ENCODE peak calls at places on chromosomes 7 and 10, in nine cellular contexts. One of them, this sample, is unnamed.

GRCh38 chr7:668139-668871 is 58.2 kb upstream of the DNAAF5 start:
- DNase-seq in NCI-H460: no peak
- DNase-seq in epithelial cell of esophagus: no peak
- DNase-seq in MG63: peak; percentile 75
- DNase-seq in midbrain: no peak
- DNase-seq in smooth muscle cell of the brain vasculature: peak; percentile 37
- DNase-seq in renal cortical epithelial cell: no peak
- DNase-seq in posterior vena cava: peak; percentile 78
- DNase-seq in Right ventricle myocardium superior: no peak
- DNase-seq in this sample: no peak

GRCh38 chr10:5506751-5507648 is 7.6 kb upstream of the CALML5 start:
- DNase-seq in NCI-H460: no peak
- DNase-seq in epithelial cell of esophagus: no peak
- DNase-seq in MG63: no peak
- DNase-seq in midbrain: no peak
- DNase-seq in smooth muscle cell of the brain vasculature: no peak
- DNase-seq in renal cortical epithelial cell: no peak
- DNase-seq in posterior vena cava: peak; percentile 74
- DNase-seq in Right ventricle myocardium superior: no peak
- DNase-seq in this sample: no peak

GRCh38 chr10:15472431-15473400 is 101.6 kb upstream of the FAM171A1 start:
- DNase-seq in NCI-H460: no peak
- DNase-seq in epithelial cell of esophagus: no peak
- DNase-seq in MG63: peak; percentile 89
- DNase-seq in midbrain: no peak
- DNase-seq in smooth muscle cell of the brain vasculature: peak; percentile 95
- DNase-seq in renal cortical epithelial cell: no peak
- DNase-seq in posterior vena cava: no peak
- DNase-seq in Right ventricle myocardium superior: no peak
- DNase-seq in this sample: no peak

GRCh38 chr7:130091999-130092398 is 21.7 kb downstream of the KLHDC10 start:
- DNase-seq in NCI-H460: no peak
- DNase-seq in epithelial cell of esophagus: no peak
- DNase-seq in MG63: no peak
- DNase-seq in midbrain: no peak
- DNase-seq in smooth muscle cell of the brain vasculature: no peak
- DNase-seq in renal cortical epithelial cell: no peak
- DNase-seq in posterior vena cava: no peak
- DNase-seq in Right ventricle myocardium superior: no peak
- DNase-seq in this sample: no peak

GRCh38 chr10:74081192-74081803 is 69.3 kb downstream of the AP3M1 start:
- DNase-seq in NCI-H460: peak; percentile 61
- DNase-seq in epithelial cell of esophagus: peak; percentile 61
- DNase-seq in MG63: peak; percentile 23
- DNase-seq in midbrain: peak; percentile 44
- DNase-seq in smooth muscle cell of the brain vasculature: peak; percentile 36
- DNase-seq in renal cortical epithelial cell: peak; percentile 54
- DNase-seq in posterior vena cava: no peak
- DNase-seq in Right ventricle myocardium superior: no peak
- DNase-seq in this sample: peak; percentile 16

GRCh38 chr10:124332426-124332825 is 86.3 kb downstream of the OAT start:
- DNase-seq in NCI-H460: no peak
- DNase-seq in epithelial cell of esophagus: no peak
- DNase-seq in MG63: no peak
- DNase-seq in midbrain: no peak
- DNase-seq in smooth muscle cell of the brain vasculature: no peak
- DNase-seq in renal cortical epithelial cell: peak; percentile 11
- DNase-seq in posterior vena cava: no peak
- DNase-seq in Right ventricle myocardium superior: no peak
- DNase-seq in this sample: no peak

GRCh38 chr7:26369519-26370385 is 78.1 kb downstream of the SNX10 start:
- DNase-seq in NCI-H460: peak; percentile 71
- DNase-seq in epithelial cell of esophagus: peak; percentile 52
- DNase-seq in MG63: no peak
- DNase-seq in midbrain: peak; percentile 82
- DNase-seq in smooth muscle cell of the brain vasculature: peak; percentile 17
- DNase-seq in renal cortical epithelial cell: no peak
- DNase-seq in posterior vena cava: no peak
- DNase-seq in Right ventricle myocardium superior: no peak
- DNase-seq in this sample: peak; percentile 15

GRCh38 chr10:22433875-22434274 is 88.6 kb downstream of the SPAG6 start:
- DNase-seq in NCI-H460: peak; percentile 26
- DNase-seq in epithelial cell of esophagus: peak; percentile 75
- DNase-seq in MG63: no peak
- DNase-seq in midbrain: no peak
- DNase-seq in smooth muscle cell of the brain vasculature: no peak
- DNase-seq in renal cortical epithelial cell: peak; percentile 95
- DNase-seq in posterior vena cava: no peak
- DNase-seq in Right ventricle myocardium superior: no peak
- DNase-seq in this sample: no peak

GRCh38 chr10:132248455-132249231 is 59.1 kb downstream of the STK32C start:
- DNase-seq in NCI-H460: peak; percentile 62
- DNase-seq in epithelial cell of esophagus: no peak
- DNase-seq in MG63: peak; percentile 39
- DNase-seq in midbrain: no peak
- DNase-seq in smooth muscle cell of the brain vasculature: no peak
- DNase-seq in renal cortical epithelial cell: no peak
- DNase-seq in posterior vena cava: no peak
- DNase-seq in Right ventricle myocardium superior: no peak
- DNase-seq in this sample: peak; percentile 62

GRCh38 chr10:13223241-13223640 is 10.9 kb downstream of the UCMA start:
- DNase-seq in NCI-H460: no peak
- DNase-seq in epithelial cell of esophagus: peak; percentile 6
- DNase-seq in MG63: no peak
- DNase-seq in midbrain: no peak
- DNase-seq in smooth muscle cell of the brain vasculature: no peak
- DNase-seq in renal cortical epithelial cell: no peak
- DNase-seq in posterior vena cava: no peak
- DNase-seq in Right ventricle myocardium superior: no peak
- DNase-seq in this sample: no peak

GRCh38 chr7:27095897-27096755 is at the start of gene HOXA1:
- DNase-seq in NCI-H460: no peak
- DNase-seq in epithelial cell of esophagus: peak; percentile 94
- DNase-seq in MG63: peak; percentile 86
- DNase-seq in midbrain: peak; percentile 16
- DNase-seq in smooth muscle cell of the brain vasculature: no peak
- DNase-seq in renal cortical epithelial cell: peak; percentile 87
- DNase-seq in posterior vena cava: peak; percentile 96
- DNase-seq in Right ventricle myocardium superior: peak; percentile 81
- DNase-seq in this sample: peak; percentile 69

GRCh38 chr7:156751319-156751718 is 110.7 kb downstream of the RNF32 start:
- DNase-seq in NCI-H460: no peak
- DNase-seq in epithelial cell of esophagus: peak; percentile 82
- DNase-seq in MG63: peak; percentile 62
- DNase-seq in midbrain: no peak
- DNase-seq in smooth muscle cell of the brain vasculature: peak; percentile 37
- DNase-seq in renal cortical epithelial cell: peak; percentile 84
- DNase-seq in posterior vena cava: no peak
- DNase-seq in Right ventricle myocardium superior: no peak
- DNase-seq in this sample: no peak

GRCh38 chr7:76216683-76217082 is 15.0 kb downstream of the SRRM3 start:
- DNase-seq in NCI-H460: no peak
- DNase-seq in epithelial cell of esophagus: no peak
- DNase-seq in MG63: no peak
- DNase-seq in midbrain: no peak
- DNase-seq in smooth muscle cell of the brain vasculature: no peak
- DNase-seq in renal cortical epithelial cell: no peak
- DNase-seq in posterior vena cava: no peak
- DNase-seq in Right ventricle myocardium superior: no peak
- DNase-seq in this sample: no peak

GRCh38 chr7:116173051-116174028 is 37.0 kb upstream of the TES start:
- DNase-seq in NCI-H460: peak; percentile 64
- DNase-seq in epithelial cell of esophagus: peak; percentile 74
- DNase-seq in MG63: no peak
- DNase-seq in midbrain: peak; percentile 84
- DNase-seq in smooth muscle cell of the brain vasculature: peak; percentile 60
- DNase-seq in renal cortical epithelial cell: peak; percentile 65
- DNase-seq in posterior vena cava: no peak
- DNase-seq in Right ventricle myocardium superior: no peak
- DNase-seq in this sample: no peak

GRCh38 chr10:45473126-45473525 is 99.1 kb downstream of the ALOX5 start:
- DNase-seq in NCI-H460: no peak
- DNase-seq in epithelial cell of esophagus: no peak
- DNase-seq in MG63: no peak
- DNase-seq in midbrain: no peak
- DNase-seq in smooth muscle cell of the brain vasculature: no peak
- DNase-seq in renal cortical epithelial cell: no peak
- DNase-seq in posterior vena cava: no peak
- DNase-seq in Right ventricle myocardium superior: no peak
- DNase-seq in this sample: no peak

GRCh38 chr10:70668454-70668970 is 3.8 kb upstream of the ADAMTS14 start:
- DNase-seq in NCI-H460: no peak
- DNase-seq in epithelial cell of esophagus: no peak
- DNase-seq in MG63: peak; percentile 45
- DNase-seq in midbrain: no peak
- DNase-seq in smooth muscle cell of the brain vasculature: no peak
- DNase-seq in renal cortical epithelial cell: no peak
- DNase-seq in posterior vena cava: no peak
- DNase-seq in Right ventricle myocardium superior: no peak
- DNase-seq in this sample: no peak

GRCh38 chr7:988426-988911 is 5.5 kb downstream of the CYP2W1 start:
- DNase-seq in NCI-H460: no peak
- DNase-seq in epithelial cell of esophagus: no peak
- DNase-seq in MG63: no peak
- DNase-seq in midbrain: no peak
- DNase-seq in smooth muscle cell of the brain vasculature: no peak
- DNase-seq in renal cortical epithelial cell: no peak
- DNase-seq in posterior vena cava: no peak
- DNase-seq in Right ventricle myocardium superior: no peak
- DNase-seq in this sample: no peak

GRCh38 chr7:153808117-153808516 is 244.1 kb upstream of the DPP6 start:
- DNase-seq in NCI-H460: no peak
- DNase-seq in epithelial cell of esophagus: no peak
- DNase-seq in MG63: no peak
- DNase-seq in midbrain: no peak
- DNase-seq in smooth muscle cell of the brain vasculature: no peak
- DNase-seq in renal cortical epithelial cell: no peak
- DNase-seq in posterior vena cava: no peak
- DNase-seq in Right ventricle myocardium superior: no peak
- DNase-seq in this sample: no peak

GRCh38 chr10:74234569-74234968 is 83.5 kb downstream of the ADK start:
- DNase-seq in NCI-H460: no peak
- DNase-seq in epithelial cell of esophagus: no peak
- DNase-seq in MG63: no peak
- DNase-seq in midbrain: no peak
- DNase-seq in smooth muscle cell of the brain vasculature: no peak
- DNase-seq in renal cortical epithelial cell: peak; percentile 47
- DNase-seq in posterior vena cava: no peak
- DNase-seq in Right ventricle myocardium superior: no peak
- DNase-seq in this sample: no peak

GRCh38 chr10:369441-370221 is 234.4 kb downstream of the ZMYND11 start:
- DNase-seq in NCI-H460: no peak
- DNase-seq in epithelial cell of esophagus: no peak
- DNase-seq in MG63: no peak
- DNase-seq in midbrain: no peak
- DNase-seq in smooth muscle cell of the brain vasculature: no peak
- DNase-seq in renal cortical epithelial cell: peak; percentile 25
- DNase-seq in posterior vena cava: no peak
- DNase-seq in Right ventricle myocardium superior: no peak
- DNase-seq in this sample: no peak

GRCh38 chr10:68301790-68302502 is 29.9 kb upstream of the HNRNPH3 start:
- DNase-seq in NCI-H460: peak; percentile 54
- DNase-seq in epithelial cell of esophagus: peak; percentile 64
- DNase-seq in MG63: no peak
- DNase-seq in midbrain: peak; percentile 35
- DNase-seq in smooth muscle cell of the brain vasculature: peak; percentile 32
- DNase-seq in renal cortical epithelial cell: peak; percentile 75
- DNase-seq in posterior vena cava: no peak
- DNase-seq in Right ventricle myocardium superior: no peak
- DNase-seq in this sample: no peak

GRCh38 chr10:101028446-101029244 is 2.3 kb downstream of the PDZD7 start:
- DNase-seq in NCI-H460: no peak
- DNase-seq in epithelial cell of esophagus: no peak
- DNase-seq in MG63: peak; percentile 75
- DNase-seq in midbrain: no peak
- DNase-seq in smooth muscle cell of the brain vasculature: no peak
- DNase-seq in renal cortical epithelial cell: peak; percentile 29
- DNase-seq in posterior vena cava: no peak
- DNase-seq in Right ventricle myocardium superior: no peak
- DNase-seq in this sample: no peak

GRCh38 chr10:323651-324293 is 188.5 kb downstream of the ZMYND11 start:
- DNase-seq in NCI-H460: peak; percentile 66
- DNase-seq in epithelial cell of esophagus: peak; percentile 94
- DNase-seq in MG63: peak; percentile 96
- DNase-seq in midbrain: no peak
- DNase-seq in smooth muscle cell of the brain vasculature: peak; percentile 78
- DNase-seq in renal cortical epithelial cell: peak; percentile 93
- DNase-seq in posterior vena cava: peak; percentile 98
- DNase-seq in Right ventricle myocardium superior: peak; percentile 90
- DNase-seq in this sample: peak; percentile 33

GRCh38 chr10:111295788-111296187 is 219.0 kb downstream of the ADRA2A start:
- DNase-seq in NCI-H460: no peak
- DNase-seq in epithelial cell of esophagus: no peak
- DNase-seq in MG63: peak; percentile 19
- DNase-seq in midbrain: no peak
- DNase-seq in smooth muscle cell of the brain vasculature: no peak
- DNase-seq in renal cortical epithelial cell: no peak
- DNase-seq in posterior vena cava: no peak
- DNase-seq in Right ventricle myocardium superior: no peak
- DNase-seq in this sample: no peak

GRCh38 chr7:133770863-133771492 is 356.2 kb upstream of the LRGUK start:
- DNase-seq in NCI-H460: no peak
- DNase-seq in epithelial cell of esophagus: peak; percentile 74
- DNase-seq in MG63: no peak
- DNase-seq in midbrain: no peak
- DNase-seq in smooth muscle cell of the brain vasculature: no peak
- DNase-seq in renal cortical epithelial cell: peak; percentile 93
- DNase-seq in posterior vena cava: no peak
- DNase-seq in Right ventricle myocardium superior: no peak
- DNase-seq in this sample: no peak

GRCh38 chr10:52064084-52064845 is 249.8 kb upstream of the DKK1 start:
- DNase-seq in NCI-H460: no peak
- DNase-seq in epithelial cell of esophagus: no peak
- DNase-seq in MG63: no peak
- DNase-seq in midbrain: no peak
- DNase-seq in smooth muscle cell of the brain vasculature: no peak
- DNase-seq in renal cortical epithelial cell: no peak
- DNase-seq in posterior vena cava: no peak
- DNase-seq in Right ventricle myocardium superior: peak; percentile 31
- DNase-seq in this sample: no peak

GRCh38 chr10:119394657-119395286 is 147.7 kb downstream of the RGS10 start:
- DNase-seq in NCI-H460: no peak
- DNase-seq in epithelial cell of esophagus: no peak
- DNase-seq in MG63: no peak
- DNase-seq in midbrain: no peak
- DNase-seq in smooth muscle cell of the brain vasculature: no peak
- DNase-seq in renal cortical epithelial cell: no peak
- DNase-seq in posterior vena cava: no peak
- DNase-seq in Right ventricle myocardium superior: no peak
- DNase-seq in this sample: no peak

GRCh38 chr7:50653116-50653854 is 88.1 kb upstream of the DDC start:
- DNase-seq in NCI-H460: no peak
- DNase-seq in epithelial cell of esophagus: peak; percentile 63
- DNase-seq in MG63: no peak
- DNase-seq in midbrain: no peak
- DNase-seq in smooth muscle cell of the brain vasculature: no peak
- DNase-seq in renal cortical epithelial cell: no peak
- DNase-seq in posterior vena cava: peak; percentile 90
- DNase-seq in Right ventricle myocardium superior: peak; percentile 80
- DNase-seq in this sample: no peak

GRCh38 chr7:8564296-8564695 is 130.9 kb downstream of the NXPH1 start:
- DNase-seq in NCI-H460: no peak
- DNase-seq in epithelial cell of esophagus: no peak
- DNase-seq in MG63: no peak
- DNase-seq in midbrain: no peak
- DNase-seq in smooth muscle cell of the brain vasculature: no peak
- DNase-seq in renal cortical epithelial cell: no peak
- DNase-seq in posterior vena cava: no peak
- DNase-seq in Right ventricle myocardium superior: no peak
- DNase-seq in this sample: no peak

GRCh38 chr7:102834999-102835398 is 77.8 kb upstream of the LRRC17 start:
- DNase-seq in NCI-H460: no peak
- DNase-seq in epithelial cell of esophagus: peak; percentile 92
- DNase-seq in MG63: no peak
- DNase-seq in midbrain: no peak
- DNase-seq in smooth muscle cell of the brain vasculature: peak; percentile 57
- DNase-seq in renal cortical epithelial cell: peak; percentile 90
- DNase-seq in posterior vena cava: no peak
- DNase-seq in Right ventricle myocardium superior: no peak
- DNase-seq in this sample: no peak

GRCh38 chr7:138980575-138981285 is 459 bp downstream of the KIAA1549 start:
- DNase-seq in NCI-H460: no peak
- DNase-seq in epithelial cell of esophagus: no peak
- DNase-seq in MG63: no peak
- DNase-seq in midbrain: no peak
- DNase-seq in smooth muscle cell of the brain vasculature: no peak
- DNase-seq in renal cortical epithelial cell: no peak
- DNase-seq in posterior vena cava: no peak
- DNase-seq in Right ventricle myocardium superior: peak; percentile 45
- DNase-seq in this sample: no peak

This sample was measured in T follicular helper cell.